ENCODE peak calls at places on chromosomes 13 and 19, in ten cellular contexts. H is fibroblast of lung; Z is heart right ventricle; A is brain microvascular endothelial cell; R is AG04450; J is cardiac muscle cell; I is effector memory CD4-positive, alpha-beta T cell; B is A549; Y is GM23338; W is right lobe of liver. N is an unnamed sample.

GRCh38 chr19:55117636-55118391 is at the start of gene PPP1R12C:
- DNase-seq in B (peak), J (peak), R (peak), Y (peak), Z (peak), W (peak), A (peak), I (peak), H (peak), N (peak)

GRCh38 chr13:84844473-84844872 is 954.7 kb downstream of the SLITRK6 start:
- DNase-seq in H (peak), R (no peak), I (no peak), Y (peak), Z (no peak), J (peak), W (no peak), B (peak), A (no peak), N (no peak)

GRCh38 chr13:96426160-96426559 is 336.3 kb downstream of the HS6ST3 start:
- DNase-seq in H (no peak), W (no peak), Z (no peak), Y (no peak), R (no peak), I (no peak), J (no peak), A (no peak), B (no peak), N (no peak)

GRCh38 chr13:84455143-84455905 is 573.0 kb upstream of the SLITRK1 start:
- DNase-seq in Y (peak), Z (no peak), H (no peak), I (no peak), J (no peak), B (no peak), W (no peak), R (no peak), A (no peak), N (no peak)

GRCh38 chr19:19464339-19465098 is 50.8 kb downstream of the TSSK6 start:
- DNase-seq in A (peak), I (no peak), J (peak), W (no peak), B (no peak), Z (no peak), R (no peak), H (peak), Y (peak), N (no peak)

GRCh38 chr19:57338798-57339378 is 12.2 kb upstream of the ZNF304 start:
- DNase-seq in H (peak), W (no peak), B (no peak), I (no peak), A (peak), Y (no peak), R (no peak), Z (no peak), J (no peak), N (no peak)

GRCh38 chr13:51874651-51875050 is 12.9 kb downstream of the CCDC70 start:
- DNase-seq in I (no peak), W (no peak), Z (no peak), R (no peak), J (no peak), Y (no peak), B (no peak), A (no peak), H (no peak), N (no peak)

GRCh38 chr13:25181597-25181996 is 9.5 kb upstream of the AMER2 start:
- DNase-seq in R (no peak), I (no peak), W (no peak), J (no peak), Z (no peak), B (no peak), Y (no peak), A (no peak), H (no peak), N (no peak)

GRCh38 chr13:110137677-110138008 is 169.3 kb downstream of the COL4A1 start:
- DNase-seq in B (peak), J (peak), H (no peak), Y (no peak), R (no peak), W (peak), I (no peak), A (peak), Z (peak), N (no peak)

GRCh38 chr19:50427997-50428425 is 4.7 kb upstream of the MYBPC2 start:
- DNase-seq in H (peak), I (no peak), R (peak), B (no peak), A (peak), W (peak), Z (peak), J (peak), Y (peak), N (peak)

GRCh38 chr13:23752111-23753001 is 136.8 kb downstream of the MIPEP start:
- DNase-seq in H (no peak), Y (no peak), B (no peak), J (no peak), R (peak), Z (no peak), W (no peak), A (no peak), I (no peak), N (no peak)

GRCh38 chr13:23755040-23755439 is 134.2 kb downstream of the MIPEP start:
- DNase-seq in J (no peak), B (no peak), Y (no peak), H (no peak), I (no peak), Z (no peak), W (no peak), A (no peak), R (no peak), N (no peak)

GRCh38 chr13:23751195-23751594 is 138.0 kb downstream of the MIPEP start:
- DNase-seq in Z (no peak), B (no peak), J (no peak), H (peak), A (peak), W (no peak), R (no peak), Y (no peak), I (no peak), N (no peak)

GRCh38 chr13:23753523-23753922 is 135.7 kb downstream of the MIPEP start:
- DNase-seq in R (no peak), H (peak), Z (no peak), B (no peak), I (no peak), Y (peak), W (no peak), A (peak), J (peak), N (no peak)

GRCh38 chr13:23754506-23754905 is 134.7 kb downstream of the MIPEP start:
- DNase-seq in H (no peak), B (no peak), I (peak), W (no peak), J (no peak), R (no peak), Z (no peak), Y (no peak), A (no peak), N (no peak)
- H3K27ac ChIP-seq in H (peak), B (peak), I (peak), W (no peak), J (no peak), R (peak), Z (no peak), Y (no peak), A (no peak), N (peak)

GRCh38 chr19:5376928-5377327 is 36.3 kb upstream of the PTPRS start:
- DNase-seq in A (no peak), H (no peak), R (no peak), B (no peak), Y (no peak), W (no peak), J (no peak), I (no peak), Z (no peak), N (no peak)
- H3K27ac ChIP-seq in A (no peak), H (no peak), R (no peak), B (no peak), Y (no peak), W (no peak), J (no peak), I (no peak), Z (no peak), N (no peak)

GRCh38 chr19:53365899-53366493 is 491 bp downstream of the ZNF525 start:
- DNase-seq in R (no peak), H (no peak), I (no peak), B (no peak), J (no peak), Z (peak), W (no peak), A (peak), Y (peak), N (no peak)

DNA sequence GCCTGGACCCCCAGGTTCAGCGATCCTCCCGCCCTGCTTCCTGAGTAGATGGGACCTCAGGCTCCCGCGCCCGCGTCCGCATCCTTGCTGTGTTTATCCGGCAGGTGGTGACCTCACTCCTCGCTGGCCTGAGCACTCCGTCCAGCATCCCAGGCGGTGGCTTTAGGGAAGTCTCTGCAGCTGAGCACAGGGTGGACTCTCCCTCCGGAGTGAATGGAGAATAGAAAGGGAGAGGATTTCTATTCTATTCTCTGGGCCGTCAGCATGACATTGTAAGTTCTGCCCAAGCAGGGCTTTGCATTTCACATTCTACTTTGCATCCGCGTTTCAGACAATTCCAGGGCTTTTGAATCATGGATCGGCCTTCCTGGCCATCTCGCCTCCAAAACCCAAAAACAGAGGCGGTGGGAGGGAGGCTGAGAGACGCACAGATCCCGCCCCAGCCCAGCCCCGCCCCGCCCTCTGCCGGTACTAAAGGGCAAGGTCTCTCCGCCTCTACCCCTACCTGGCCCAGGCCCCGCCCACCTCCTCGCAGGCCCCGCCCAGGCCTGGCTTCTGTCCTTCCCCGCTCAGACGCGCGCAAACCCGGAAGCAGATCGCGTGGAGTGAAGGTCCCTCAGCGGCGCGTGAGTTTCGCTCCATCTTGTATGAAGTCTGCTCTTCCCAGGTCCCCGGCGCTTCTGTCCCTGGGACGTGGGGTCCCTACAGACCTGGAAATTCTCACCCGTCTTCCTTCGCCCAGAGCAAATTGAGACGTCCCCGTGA is at the start of gene ZNF525:
- DNase-seq in I (peak), Z (peak), A (peak), R (no peak), B (no peak), J (peak), W (peak), H (peak), Y (peak), N (peak)
- H3K27ac ChIP-seq in I (peak), Z (peak), A (no peak), R (no peak), B (peak), J (peak), W (no peak), H (no peak), Y (peak), N (peak)

DNA sequence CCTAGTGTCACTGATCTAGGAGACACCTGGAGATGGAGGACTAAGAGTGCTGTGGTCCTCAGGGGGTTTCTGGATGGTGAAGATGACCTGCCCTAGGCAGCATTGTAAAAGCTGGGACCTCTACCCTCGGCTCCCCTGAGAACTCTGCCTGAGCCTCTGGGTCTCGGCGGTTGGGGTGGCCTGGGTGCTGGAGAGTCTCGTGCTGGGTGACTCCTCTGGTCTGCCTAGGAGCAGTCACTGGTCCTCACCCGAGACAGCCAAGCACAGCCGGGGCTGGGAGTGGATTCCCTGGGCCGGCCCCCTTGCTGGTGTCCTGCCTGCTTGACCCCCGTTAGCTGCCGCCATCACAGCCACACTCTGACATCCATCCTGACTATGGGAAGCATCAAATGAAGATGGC is 6.7 kb downstream of the KCTD15 start:
- DNase-seq in I (no peak), H (no peak), R (no peak), Z (no peak), W (no peak), B (no peak), A (no peak), Y (no peak), J (no peak), N (no peak)
- H3K27ac ChIP-seq in I (no peak), H (no peak), R (no peak), Z (no peak), W (peak), B (peak), A (no peak), Y (no peak), J (no peak), N (peak)

DNA sequence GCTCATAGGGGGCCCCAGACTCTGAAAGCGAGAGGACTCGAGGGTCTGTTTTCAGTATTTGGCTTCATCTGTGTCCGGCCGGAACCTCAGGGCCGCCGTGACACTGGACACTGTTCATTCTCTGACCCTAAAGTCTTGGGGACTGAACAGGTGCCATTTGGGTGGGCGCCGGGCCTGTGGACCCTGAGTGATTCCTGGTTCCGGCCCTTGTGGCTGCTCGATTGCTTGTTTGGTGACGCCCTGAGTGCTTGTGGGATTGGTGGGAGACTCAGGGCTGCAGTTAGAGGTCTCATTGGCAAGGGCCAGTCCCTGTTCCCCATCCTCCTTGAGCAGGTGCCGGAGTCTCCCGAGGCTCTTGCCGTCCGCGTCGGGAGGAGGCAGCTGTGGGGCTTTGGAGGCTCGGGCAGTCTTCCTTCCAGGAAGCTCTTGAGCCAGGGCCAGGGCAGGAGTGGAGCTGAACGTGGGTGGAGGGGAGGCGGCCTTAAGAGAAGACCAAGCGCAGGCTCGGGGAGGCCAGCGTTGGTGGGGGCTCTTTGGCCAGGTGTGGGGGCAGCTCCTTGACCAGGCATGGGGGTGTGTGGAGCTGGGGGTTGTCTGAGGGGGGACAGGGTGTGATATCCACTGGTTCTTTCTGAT is 4.7 kb downstream of the PTBP1 start:
- DNase-seq in A (no peak), Z (no peak), H (peak), R (no peak), J (peak), B (no peak), W (no peak), Y (peak), I (no peak), N (no peak)
- H3K27ac ChIP-seq in A (peak), Z (peak), H (peak), R (peak), J (peak), B (peak), W (peak), Y (peak), I (peak), N (peak)

N was measured in coronary artery.